ENCODE peak calls at places on chromosomes 1 and 21, in five cellular contexts. W is lower lobe of right lung, E is left lung, V is heart left ventricle, U is HepG2. M is an unnamed sample. For H3K4me1, the result is how much of the 10 kb centered on the place peaks cover.

GRCh38 chr1:162873671-162874666 is 13.0 kb upstream of the CCDC190 start:
- ATAC-seq in V (no peak), E (peak), W (peak), U (peak), M (no peak)

GRCh38 chr1:165954940-165955339 is 127.5 kb downstream of the UCK2 start:
- ATAC-seq in V (peak), W (no peak), U (no peak), E (no peak), M (no peak)

GRCh38 chr1:11550664-11551283 is 71.8 kb downstream of the DISP3 start:
- ATAC-seq in V (peak), U (peak), W (peak), E (peak), M (no peak)

GRCh38 chr1:232322162-232322734 is 307.7 kb downstream of the SIPA1L2 start:
- ATAC-seq in U (no peak), E (peak), V (no peak), W (peak), M (no peak)

GRCh38 chr21:29181799-29182470 is 51.5 kb downstream of the MAP3K7CL start:
- ATAC-seq in U (peak), V (peak), W (peak), E (peak), M (peak)

GRCh38 chr1:37474697-37475379 is 458 bp downstream of the ZC3H12A start:
- ATAC-seq in V (no peak), W (peak), U (no peak), E (no peak), M (peak)

GRCh38 chr1:53343831-53344668 is 16.2 kb upstream of the LRP8 start:
- ATAC-seq in W (no peak), U (peak), V (no peak), E (no peak), M (no peak)

GRCh38 chr1:247913786-247914185 is 6.3 kb upstream of the OR2T8 start:
- ATAC-seq in V (no peak), W (no peak), E (no peak), U (no peak), M (no peak)

GRCh38 chr1:228171221-228171891 is 5.8 kb downstream of the IBA57 start:
- ATAC-seq in U (no peak), W (no peak), E (no peak), V (no peak), M (no peak)

GRCh38 chr1:231240531-231240882 is 505 bp upstream of the GNPAT start:
- ATAC-seq in W (peak), V (peak), U (peak), E (peak), M (no peak)

GRCh38 chr1:45850017-45850416 is 46.6 kb downstream of the MAST2 start:
- ATAC-seq in W (no peak), U (no peak), E (no peak), V (no peak), M (no peak)

GRCh38 chr1:95311006-95311405 is 77.0 kb downstream of the RWDD3 start:
- ATAC-seq in W (no peak), U (no peak), V (no peak), E (no peak), M (no peak)

GRCh38 chr1:208201241-208201640 is 42.9 kb downstream of the PLXNA2 start:
- ATAC-seq in W (peak), U (peak), E (peak), V (peak), M (peak)

GRCh38 chr1:202644219-202645096 is 65.8 kb downstream of the SYT2 start:
- ATAC-seq in W (no peak), U (peak), V (no peak), E (no peak), M (no peak)

GRCh38 chr1:198771562-198772153 is 132.8 kb downstream of the PTPRC start:
- ATAC-seq in U (no peak), E (no peak), V (no peak), W (no peak), M (no peak)

GRCh38 chr1:21294266-21295058 is 4.2 kb upstream of the ECE1 start:
- ATAC-seq in W (peak), V (peak), E (peak), U (no peak), M (no peak)

GRCh38 chr1:183953031-183953430 is 84.5 kb downstream of the COLGALT2 start:
- ATAC-seq in W (no peak), V (peak), U (no peak), E (no peak), M (no peak)

DNA sequence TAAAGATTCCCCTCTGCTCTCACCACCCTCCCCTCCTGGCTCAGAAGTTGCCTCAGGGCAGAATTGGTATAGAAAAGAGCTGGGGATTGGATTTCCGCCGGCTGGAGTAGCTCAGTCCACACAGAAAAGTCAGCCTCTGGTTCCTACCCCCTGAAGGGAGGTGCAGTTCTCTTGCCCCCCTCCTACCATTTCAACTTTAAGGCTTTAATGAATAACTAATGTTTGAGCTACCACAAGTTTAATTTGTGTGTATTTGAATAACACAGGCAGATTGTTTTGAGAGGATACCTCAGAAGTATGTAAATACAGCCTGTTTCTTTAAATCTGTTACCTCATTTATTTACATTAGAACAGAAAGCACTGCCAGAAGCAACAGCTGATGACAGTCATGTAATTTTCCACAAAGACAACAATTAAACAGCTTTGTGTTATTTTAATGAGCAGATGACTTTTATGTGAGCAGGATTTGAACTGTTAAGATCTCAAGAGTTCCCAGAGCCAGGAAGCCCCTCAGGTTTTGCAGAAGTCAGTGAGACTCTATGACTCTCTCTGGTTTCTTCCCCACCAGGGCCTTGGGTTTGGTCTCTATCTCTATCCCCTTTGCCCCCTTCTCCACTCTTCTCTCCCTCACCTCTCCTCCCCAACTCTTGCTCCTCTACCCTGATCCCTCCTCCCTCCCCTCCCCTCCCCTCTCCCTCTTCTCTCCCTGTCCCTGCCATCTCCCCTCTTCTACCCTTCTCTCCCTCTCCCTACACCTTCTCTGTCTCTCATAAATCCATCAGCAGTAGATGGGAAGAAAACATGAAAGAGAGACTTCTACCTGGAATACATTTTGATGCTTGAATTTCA is 26.3 kb downstream of the DUSP10 start:
- ATAC-seq in V (no peak), E (peak), W (peak), U (peak), M (no peak)
- H3K4me1 ChIP-seq in V (under half), E (half or more), W (half or more), U (half or more), M (half or more)

GRCh38 chr21:38986460-38987395 is 181.0 kb downstream of the ETS2 start:
- ATAC-seq in W (no peak), E (no peak), U (no peak), V (no peak), M (no peak)

GRCh38 chr21:38989097-38989744 is 183.5 kb downstream of the ETS2 start:
- ATAC-seq in E (no peak), U (no peak), W (no peak), V (no peak), M (no peak)

GRCh38 chr21:38985423-38986378 is 180.0 kb downstream of the ETS2 start:
- ATAC-seq in U (no peak), V (peak), W (peak), E (peak), M (peak)

GRCh38 chr21:38988211-38989096 is 182.7 kb downstream of the ETS2 start:
- ATAC-seq in W (no peak), E (no peak), U (no peak), V (no peak), M (no peak)

DNA sequence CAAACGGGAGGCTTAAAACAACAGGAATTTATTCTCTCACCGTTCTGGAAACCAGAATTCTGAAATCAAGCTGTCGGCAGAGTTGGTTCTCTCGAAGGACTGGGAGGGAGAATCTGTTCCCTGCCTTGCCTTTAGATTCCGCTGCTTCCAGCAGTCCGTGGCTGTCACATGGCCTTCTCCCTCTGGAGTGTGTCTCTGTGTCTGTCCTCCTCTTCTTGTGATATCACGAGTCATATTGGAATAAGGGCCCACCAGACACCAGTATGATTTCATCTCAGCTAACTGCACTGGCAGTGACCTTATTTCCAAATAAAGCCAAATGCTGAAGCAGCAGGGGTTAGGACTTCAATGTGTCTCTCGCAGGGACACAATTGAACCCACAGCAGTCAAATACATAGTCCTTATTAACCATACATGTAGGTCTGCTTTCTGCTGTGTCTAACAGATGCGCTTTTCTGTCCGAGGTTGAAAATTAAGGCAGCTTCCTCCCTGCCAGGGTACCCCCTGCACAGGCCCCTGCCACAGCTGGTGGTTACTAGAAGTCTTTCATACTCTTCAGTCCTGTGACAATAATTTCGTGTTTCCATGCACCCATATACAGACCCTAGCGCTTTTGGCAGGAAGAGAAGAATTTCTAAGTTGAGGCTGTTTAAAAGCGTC is 182.0 kb downstream of the ETS2 start:
- ATAC-seq in V (peak), U (no peak), W (no peak), E (no peak), M (no peak)
- H3K4me1 ChIP-seq in V (under half), U (half or more), W (half or more), E (half or more), M (under half)

GRCh38 chr21:45078371-45078770 is 4.0 kb downstream of the ADARB1 start:
- ATAC-seq in V (no peak), W (no peak), U (no peak), E (no peak), M (no peak)

GRCh38 chr21:45075606-45076244 is 1.3 kb downstream of the ADARB1 start:
- ATAC-seq in W (no peak), E (no peak), V (no peak), U (no peak), M (no peak)

GRCh38 chr21:45074048-45074817 is at the start of gene ADARB1:
- ATAC-seq in E (peak), V (peak), W (peak), U (peak), M (peak)

GRCh38 chr21:45074818-45075605 is 632 bp downstream of the ADARB1 start:
- ATAC-seq in W (peak), V (peak), E (peak), U (peak), M (peak)

GRCh38 chr21:45076245-45076661 is 1.9 kb downstream of the ADARB1 start:
- ATAC-seq in U (peak), V (no peak), E (no peak), W (no peak), M (no peak)
- H3K4me1 ChIP-seq in U (under half), V (under half), E (half or more), W (under half), M (half or more)

GRCh38 chr1:1431845-1432565 is 3.5 kb upstream of the VWA1 start:
- ATAC-seq in W (peak), U (peak), V (peak), E (peak), M (peak)
- H3K4me1 ChIP-seq in W (half or more), U (under half), V (under half), E (half or more), M (under half)

GRCh38 chr1:31961536-31961935 is 23.4 kb upstream of the PTP4A2 start:
- ATAC-seq in E (no peak), U (no peak), V (no peak), W (no peak), M (no peak)
- H3K4me1 ChIP-seq in E (half or more), U (under half), V (under half), W (under half), M (under half)

GRCh38 chr1:67748147-67748546 is 63.1 kb downstream of the GADD45A start:
- ATAC-seq in E (no peak), U (peak), W (no peak), V (no peak), M (no peak)

GRCh38 chr1:67749263-67749843 is 64.4 kb downstream of the GADD45A start:
- ATAC-seq in W (no peak), V (peak), U (peak), E (peak), M (peak)

GRCh38 chr1:67748630-67749029 is 63.6 kb downstream of the GADD45A start:
- ATAC-seq in E (peak), U (peak), V (peak), W (peak), M (peak)

GRCh38 chr1:67747667-67748066 is 62.7 kb downstream of the GADD45A start:
- ATAC-seq in U (peak), E (no peak), V (peak), W (no peak), M (no peak)

GRCh38 chr1:67746299-67746698 is 61.3 kb downstream of the GADD45A start:
- ATAC-seq in E (no peak), W (no peak), U (no peak), V (no peak), M (no peak)
- H3K4me1 ChIP-seq in E (under half), W (under half), U (half or more), V (under half), M (under half)

DNA sequence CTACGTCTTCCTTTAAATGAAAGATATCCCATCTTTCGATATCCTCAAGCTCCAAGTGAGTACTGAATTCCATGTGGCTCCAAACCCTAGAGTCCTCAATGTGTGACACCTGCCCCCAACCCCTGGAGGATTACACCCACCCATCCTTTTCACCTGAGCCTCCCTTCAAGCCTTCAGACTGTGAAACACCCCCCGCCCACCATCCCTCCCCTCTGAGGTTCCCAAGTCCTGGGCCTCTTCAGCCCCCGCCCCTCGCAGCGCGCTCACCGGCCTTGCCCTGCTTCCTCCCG is 430 bp downstream of the PYGO2 start:
- ATAC-seq in W (no peak), V (no peak), U (no peak), E (no peak), M (no peak)
- H3K4me1 ChIP-seq in W (under half), V (under half), U (under half), E (half or more), M (under half)

GRCh38 chr1:27143408-27143807 is 11.5 kb downstream of the SLC9A1 start:
- ATAC-seq in W (no peak), E (no peak), V (peak), U (no peak), M (no peak)
- H3K4me1 ChIP-seq in W (half or more), E (half or more), V (half or more), U (under half), M (under half)

GRCh38 chr1:114080511-114081144 is 73.0 kb downstream of the SYT6 start:
- ATAC-seq in U (no peak), E (no peak), V (no peak), W (no peak), M (peak)
- H3K4me1 ChIP-seq in U (under half), E (under half), V (under half), W (under half), M (under half)

M was measured in gastroesophageal sphincter.